ENCODE peak calls at places on chromosomes 13 and 19, in eight cellular contexts. One of them, this sample, is unnamed.

GRCh38 chr13:75419656-75420055 is 62.3 kb downstream of the TBC1D4 start:
- DNase-seq in right atrium auricular region: no peak
- DNase-seq in astrocyte of the spinal cord: no peak
- DNase-seq in BE2C: no peak
- DNase-seq in cardiac muscle cell: no peak
- DNase-seq in CD8-positive, alpha-beta T cell: no peak
- DNase-seq in thoracic aorta: no peak
- DNase-seq in dorsolateral prefrontal cortex: no peak
- DNase-seq in this sample: no peak

GRCh38 chr13:97727991-97728390 is 225.5 kb upstream of the IPO5 start:
- DNase-seq in right atrium auricular region: no peak
- DNase-seq in astrocyte of the spinal cord: no peak
- DNase-seq in BE2C: no peak
- DNase-seq in cardiac muscle cell: no peak
- DNase-seq in CD8-positive, alpha-beta T cell: no peak
- DNase-seq in thoracic aorta: no peak
- DNase-seq in dorsolateral prefrontal cortex: peak
- DNase-seq in this sample: no peak

GRCh38 chr19:10566408-10566657 is 523 bp upstream of the KRI1 start:
- DNase-seq in right atrium auricular region: no peak
- DNase-seq in astrocyte of the spinal cord: no peak
- DNase-seq in BE2C: no peak
- DNase-seq in cardiac muscle cell: no peak
- DNase-seq in CD8-positive, alpha-beta T cell: no peak
- DNase-seq in thoracic aorta: no peak
- DNase-seq in dorsolateral prefrontal cortex: no peak
- DNase-seq in this sample: no peak

GRCh38 chr13:50403311-50403710 is 388.1 kb downstream of the KCNRG start:
- DNase-seq in right atrium auricular region: no peak
- DNase-seq in astrocyte of the spinal cord: no peak
- DNase-seq in BE2C: peak
- DNase-seq in cardiac muscle cell: no peak
- DNase-seq in CD8-positive, alpha-beta T cell: no peak
- DNase-seq in thoracic aorta: no peak
- DNase-seq in dorsolateral prefrontal cortex: no peak
- DNase-seq in this sample: no peak

GRCh38 chr19:2982983-2983350 is 5.6 kb downstream of the TLE6 start:
- DNase-seq in right atrium auricular region: peak
- DNase-seq in astrocyte of the spinal cord: peak
- DNase-seq in BE2C: peak
- DNase-seq in cardiac muscle cell: peak
- DNase-seq in CD8-positive, alpha-beta T cell: no peak
- DNase-seq in thoracic aorta: peak
- DNase-seq in dorsolateral prefrontal cortex: peak
- DNase-seq in this sample: no peak

GRCh38 chr19:7297742-7298141 is 3.5 kb upstream of the INSR start:
- DNase-seq in right atrium auricular region: no peak
- DNase-seq in astrocyte of the spinal cord: no peak
- DNase-seq in BE2C: no peak
- DNase-seq in cardiac muscle cell: no peak
- DNase-seq in CD8-positive, alpha-beta T cell: no peak
- DNase-seq in thoracic aorta: no peak
- DNase-seq in dorsolateral prefrontal cortex: no peak
- DNase-seq in this sample: no peak

GRCh38 chr13:47932953-47933687 is 68.0 kb downstream of the SUCLA2 start:
- DNase-seq in right atrium auricular region: no peak
- DNase-seq in astrocyte of the spinal cord: no peak
- DNase-seq in BE2C: no peak
- DNase-seq in cardiac muscle cell: no peak
- DNase-seq in CD8-positive, alpha-beta T cell: no peak
- DNase-seq in thoracic aorta: no peak
- DNase-seq in dorsolateral prefrontal cortex: no peak
- DNase-seq in this sample: no peak

GRCh38 chr19:17475541-17476115 is 5.3 kb downstream of the SLC27A1 start:
- DNase-seq in right atrium auricular region: peak
- DNase-seq in astrocyte of the spinal cord: peak
- DNase-seq in BE2C: no peak
- DNase-seq in cardiac muscle cell: peak
- DNase-seq in CD8-positive, alpha-beta T cell: no peak
- DNase-seq in thoracic aorta: no peak
- DNase-seq in dorsolateral prefrontal cortex: peak
- DNase-seq in this sample: no peak

GRCh38 chr13:109783447-109783814 is 3.0 kb downstream of the IRS2 start:
- DNase-seq in right atrium auricular region: no peak
- DNase-seq in astrocyte of the spinal cord: no peak
- DNase-seq in BE2C: peak
- DNase-seq in cardiac muscle cell: no peak
- DNase-seq in CD8-positive, alpha-beta T cell: no peak
- DNase-seq in thoracic aorta: no peak
- DNase-seq in dorsolateral prefrontal cortex: no peak
- DNase-seq in this sample: no peak

GRCh38 chr13:41222259-41222852 is 28.0 kb upstream of the KBTBD7 start:
- DNase-seq in right atrium auricular region: no peak
- DNase-seq in astrocyte of the spinal cord: peak
- DNase-seq in BE2C: peak
- DNase-seq in cardiac muscle cell: peak
- DNase-seq in CD8-positive, alpha-beta T cell: peak
- DNase-seq in thoracic aorta: no peak
- DNase-seq in dorsolateral prefrontal cortex: peak
- DNase-seq in this sample: no peak

GRCh38 chr13:21557995-21558394 is 46.0 kb downstream of the MICU2 start:
- DNase-seq in right atrium auricular region: no peak
- DNase-seq in astrocyte of the spinal cord: no peak
- DNase-seq in BE2C: peak
- DNase-seq in cardiac muscle cell: peak
- DNase-seq in CD8-positive, alpha-beta T cell: no peak
- DNase-seq in thoracic aorta: no peak
- DNase-seq in dorsolateral prefrontal cortex: no peak
- DNase-seq in this sample: no peak

GRCh38 chr19:31018951-31019350 is 330.3 kb downstream of the TSHZ3 start:
- DNase-seq in right atrium auricular region: no peak
- DNase-seq in astrocyte of the spinal cord: no peak
- DNase-seq in BE2C: no peak
- DNase-seq in cardiac muscle cell: no peak
- DNase-seq in CD8-positive, alpha-beta T cell: no peak
- DNase-seq in thoracic aorta: no peak
- DNase-seq in dorsolateral prefrontal cortex: no peak
- DNase-seq in this sample: no peak

GRCh38 chr13:46894534-46894906 is 2.3 kb downstream of the HTR2A start:
- DNase-seq in right atrium auricular region: no peak
- DNase-seq in astrocyte of the spinal cord: peak
- DNase-seq in BE2C: no peak
- DNase-seq in cardiac muscle cell: no peak
- DNase-seq in CD8-positive, alpha-beta T cell: no peak
- DNase-seq in thoracic aorta: no peak
- DNase-seq in dorsolateral prefrontal cortex: no peak
- DNase-seq in this sample: no peak

GRCh38 chr19:3225677-3226093 is 1.2 kb downstream of the CELF5 start:
- DNase-seq in right atrium auricular region: no peak
- DNase-seq in astrocyte of the spinal cord: no peak
- DNase-seq in BE2C: no peak
- DNase-seq in cardiac muscle cell: no peak
- DNase-seq in CD8-positive, alpha-beta T cell: no peak
- DNase-seq in thoracic aorta: no peak
- DNase-seq in dorsolateral prefrontal cortex: peak
- DNase-seq in this sample: no peak

GRCh38 chr13:32947411-32947810 is 68.8 kb upstream of the KL start:
- DNase-seq in right atrium auricular region: no peak
- DNase-seq in astrocyte of the spinal cord: no peak
- DNase-seq in BE2C: no peak
- DNase-seq in cardiac muscle cell: no peak
- DNase-seq in CD8-positive, alpha-beta T cell: no peak
- DNase-seq in thoracic aorta: no peak
- DNase-seq in dorsolateral prefrontal cortex: no peak
- DNase-seq in this sample: no peak

GRCh38 chr13:90386090-90386489 is 961.4 kb upstream of the MIR17HG start:
- DNase-seq in right atrium auricular region: no peak
- DNase-seq in astrocyte of the spinal cord: no peak
- DNase-seq in BE2C: no peak
- DNase-seq in cardiac muscle cell: no peak
- DNase-seq in CD8-positive, alpha-beta T cell: no peak
- DNase-seq in thoracic aorta: no peak
- DNase-seq in dorsolateral prefrontal cortex: no peak
- DNase-seq in this sample: no peak

GRCh38 chr19:30708416-30708815 is 336.2 kb downstream of the ZNF536 start:
- DNase-seq in right atrium auricular region: no peak
- DNase-seq in astrocyte of the spinal cord: no peak
- DNase-seq in BE2C: no peak
- DNase-seq in cardiac muscle cell: no peak
- DNase-seq in CD8-positive, alpha-beta T cell: no peak
- DNase-seq in thoracic aorta: no peak
- DNase-seq in dorsolateral prefrontal cortex: no peak
- DNase-seq in this sample: no peak

GRCh38 chr19:56333506-56333905 is 18.9 kb upstream of the ZSCAN5A start:
- DNase-seq in right atrium auricular region: no peak
- DNase-seq in astrocyte of the spinal cord: peak
- DNase-seq in BE2C: peak
- DNase-seq in cardiac muscle cell: peak
- DNase-seq in CD8-positive, alpha-beta T cell: no peak
- DNase-seq in thoracic aorta: no peak
- DNase-seq in dorsolateral prefrontal cortex: no peak
- DNase-seq in this sample: no peak

GRCh38 chr13:23617551-23618014 is 47.4 kb downstream of the TNFRSF19 start:
- DNase-seq in right atrium auricular region: no peak
- DNase-seq in astrocyte of the spinal cord: peak
- DNase-seq in BE2C: peak
- DNase-seq in cardiac muscle cell: no peak
- DNase-seq in CD8-positive, alpha-beta T cell: no peak
- DNase-seq in thoracic aorta: no peak
- DNase-seq in dorsolateral prefrontal cortex: no peak
- DNase-seq in this sample: no peak

GRCh38 chr13:30865131-30866009 is 40.7 kb upstream of the MEDAG start:
- DNase-seq in right atrium auricular region: peak
- DNase-seq in astrocyte of the spinal cord: peak
- DNase-seq in BE2C: peak
- DNase-seq in cardiac muscle cell: peak
- DNase-seq in CD8-positive, alpha-beta T cell: peak
- DNase-seq in thoracic aorta: no peak
- DNase-seq in dorsolateral prefrontal cortex: peak
- DNase-seq in this sample: peak

GRCh38 chr19:7521551-7522071 is 813 bp upstream of the MCOLN1 start:
- DNase-seq in right atrium auricular region: no peak
- DNase-seq in astrocyte of the spinal cord: no peak
- DNase-seq in BE2C: no peak
- DNase-seq in cardiac muscle cell: no peak
- DNase-seq in CD8-positive, alpha-beta T cell: no peak
- DNase-seq in thoracic aorta: no peak
- DNase-seq in dorsolateral prefrontal cortex: no peak
- DNase-seq in this sample: no peak

GRCh38 chr13:29260684-29261083 is 334.8 kb downstream of the SLC7A1 start:
- DNase-seq in right atrium auricular region: no peak
- DNase-seq in astrocyte of the spinal cord: no peak
- DNase-seq in BE2C: no peak
- DNase-seq in cardiac muscle cell: peak
- DNase-seq in CD8-positive, alpha-beta T cell: no peak
- DNase-seq in thoracic aorta: no peak
- DNase-seq in dorsolateral prefrontal cortex: no peak
- DNase-seq in this sample: no peak

GRCh38 chr13:29254971-29255370 is 340.5 kb downstream of the SLC7A1 start:
- DNase-seq in right atrium auricular region: no peak
- DNase-seq in astrocyte of the spinal cord: no peak
- DNase-seq in BE2C: no peak
- DNase-seq in cardiac muscle cell: peak
- DNase-seq in CD8-positive, alpha-beta T cell: no peak
- DNase-seq in thoracic aorta: no peak
- DNase-seq in dorsolateral prefrontal cortex: no peak
- DNase-seq in this sample: no peak

GRCh38 chr13:29255567-29255966 is 339.9 kb downstream of the SLC7A1 start:
- DNase-seq in right atrium auricular region: no peak
- DNase-seq in astrocyte of the spinal cord: no peak
- DNase-seq in BE2C: no peak
- DNase-seq in cardiac muscle cell: no peak
- DNase-seq in CD8-positive, alpha-beta T cell: no peak
- DNase-seq in thoracic aorta: no peak
- DNase-seq in dorsolateral prefrontal cortex: no peak
- DNase-seq in this sample: no peak
- TF ChIP-seq CTCF in right atrium auricular region: no peak
- TF ChIP-seq CTCF in astrocyte of the spinal cord: no peak
- TF ChIP-seq CTCF in BE2C: no peak
- TF ChIP-seq CTCF in cardiac muscle cell: no peak
- TF ChIP-seq CTCF in CD8-positive, alpha-beta T cell: no peak
- TF ChIP-seq CTCF in thoracic aorta: no peak
- TF ChIP-seq CTCF in dorsolateral prefrontal cortex: no peak
- TF ChIP-seq CTCF in this sample: no peak

DNA sequence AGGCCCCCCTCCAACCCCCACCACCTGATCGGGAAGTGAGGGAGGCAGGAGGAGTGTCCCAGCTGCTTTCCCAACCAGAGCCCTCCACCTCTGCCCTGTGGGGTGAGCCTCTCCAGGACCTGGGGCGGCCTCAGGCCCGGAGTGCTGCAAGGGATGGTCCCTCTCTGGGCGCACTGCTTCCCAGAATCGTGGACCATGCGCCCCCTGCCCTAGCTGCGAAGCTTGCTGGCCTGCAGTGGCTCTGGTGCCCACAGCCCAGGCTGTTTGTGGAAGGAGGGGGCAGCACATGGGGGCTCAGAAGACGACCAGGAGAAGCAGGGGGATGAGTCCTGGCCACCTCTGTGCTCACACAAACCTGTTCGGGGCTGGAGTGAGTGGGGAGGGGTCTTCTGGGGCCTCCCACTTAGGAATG is 33.6 kb downstream of the CEBPG start:
- DNase-seq in right atrium auricular region: no peak
- DNase-seq in astrocyte of the spinal cord: no peak
- DNase-seq in BE2C: no peak
- DNase-seq in cardiac muscle cell: no peak
- DNase-seq in CD8-positive, alpha-beta T cell: no peak
- DNase-seq in thoracic aorta: no peak
- DNase-seq in dorsolateral prefrontal cortex: no peak
- DNase-seq in this sample: no peak
- TF ChIP-seq CTCF in right atrium auricular region: peak
- TF ChIP-seq CTCF in astrocyte of the spinal cord: no peak
- TF ChIP-seq CTCF in BE2C: no peak
- TF ChIP-seq CTCF in cardiac muscle cell: no peak
- TF ChIP-seq CTCF in CD8-positive, alpha-beta T cell: peak
- TF ChIP-seq CTCF in thoracic aorta: peak
- TF ChIP-seq CTCF in dorsolateral prefrontal cortex: peak
- TF ChIP-seq CTCF in this sample: peak

DNA sequence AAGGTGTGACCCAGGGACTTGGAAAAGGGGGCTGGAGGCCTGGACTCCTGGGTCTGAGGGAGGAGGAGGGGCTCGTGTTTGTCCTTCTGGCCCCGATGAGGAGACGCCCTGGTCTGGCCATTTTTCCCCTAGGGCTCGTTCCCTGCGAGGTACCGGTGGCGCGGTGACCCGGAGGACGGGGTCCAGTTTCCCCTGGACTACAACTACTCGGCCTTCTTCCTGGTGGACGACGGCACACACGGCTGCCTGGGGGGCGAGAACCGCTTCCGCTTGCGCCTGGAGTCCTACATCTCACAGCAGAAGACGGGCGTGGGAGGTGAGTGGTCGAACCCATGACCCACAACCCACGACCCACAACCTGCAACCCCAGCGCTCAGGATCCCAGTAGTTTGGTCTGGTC is 10.8 kb downstream of the TRPM4 start:
- DNase-seq in right atrium auricular region: no peak
- DNase-seq in astrocyte of the spinal cord: no peak
- DNase-seq in BE2C: no peak
- DNase-seq in cardiac muscle cell: no peak
- DNase-seq in CD8-positive, alpha-beta T cell: no peak
- DNase-seq in thoracic aorta: no peak
- DNase-seq in dorsolateral prefrontal cortex: no peak
- DNase-seq in this sample: no peak
- TF ChIP-seq CTCF in right atrium auricular region: no peak
- TF ChIP-seq CTCF in astrocyte of the spinal cord: no peak
- TF ChIP-seq CTCF in BE2C: no peak
- TF ChIP-seq CTCF in cardiac muscle cell: no peak
- TF ChIP-seq CTCF in CD8-positive, alpha-beta T cell: no peak
- TF ChIP-seq CTCF in thoracic aorta: no peak
- TF ChIP-seq CTCF in dorsolateral prefrontal cortex: no peak
- TF ChIP-seq CTCF in this sample: no peak

GRCh38 chr13:112575295-112575622 is 12.7 kb downstream of the TUBGCP3 start:
- DNase-seq in right atrium auricular region: no peak
- DNase-seq in astrocyte of the spinal cord: no peak
- DNase-seq in BE2C: no peak
- DNase-seq in cardiac muscle cell: no peak
- DNase-seq in CD8-positive, alpha-beta T cell: no peak
- DNase-seq in thoracic aorta: no peak
- DNase-seq in dorsolateral prefrontal cortex: no peak
- DNase-seq in this sample: no peak
- TF ChIP-seq CTCF in right atrium auricular region: no peak
- TF ChIP-seq CTCF in astrocyte of the spinal cord: no peak
- TF ChIP-seq CTCF in BE2C: no peak
- TF ChIP-seq CTCF in cardiac muscle cell: no peak
- TF ChIP-seq CTCF in CD8-positive, alpha-beta T cell: no peak
- TF ChIP-seq CTCF in thoracic aorta: no peak
- TF ChIP-seq CTCF in dorsolateral prefrontal cortex: no peak
- TF ChIP-seq CTCF in this sample: no peak

This sample was measured in mesothelial cell of epicardium.